ENCODE peak calls at places on chromosome 5, in ten cellular contexts. One of them, this sample, is unnamed. For H3K27me3, the result is how much of the 10 kb centered on the place peaks cover.

GRCh38 chr5:177553671-177554429 is 513 bp downstream of the FAM193B start:
- DNase-seq in endothelial cell of umbilical vein: peak
- DNase-seq in transverse colon: peak
- DNase-seq in CD8-positive, alpha-beta T cell: peak
- DNase-seq in HepG2: no peak
- DNase-seq in left ventricle myocardium inferior: peak
- DNase-seq in iPS DF 6.9: no peak
- DNase-seq in MG63: peak
- DNase-seq in PC-9: peak
- DNase-seq in GM23338: peak
- DNase-seq in this sample: peak

GRCh38 chr5:56161927-56162326 is 71.2 kb downstream of the ANKRD55 start:
- DNase-seq in endothelial cell of umbilical vein: no peak
- DNase-seq in HepG2: no peak
- DNase-seq in CD8-positive, alpha-beta T cell: no peak
- DNase-seq in iPS DF 6.9: no peak
- DNase-seq in MG63: no peak
- DNase-seq in transverse colon: no peak
- DNase-seq in PC-9: no peak
- DNase-seq in left ventricle myocardium inferior: no peak
- DNase-seq in GM23338: no peak
- DNase-seq in this sample: no peak

GRCh38 chr5:138029944-138030343 is 2.9 kb downstream of the FAM13B start:
- DNase-seq in CD8-positive, alpha-beta T cell: no peak
- DNase-seq in iPS DF 6.9: no peak
- DNase-seq in left ventricle myocardium inferior: no peak
- DNase-seq in GM23338: no peak
- DNase-seq in PC-9: no peak
- DNase-seq in HepG2: no peak
- DNase-seq in transverse colon: no peak
- DNase-seq in MG63: no peak
- DNase-seq in endothelial cell of umbilical vein: no peak
- DNase-seq in this sample: no peak

GRCh38 chr5:169694221-169694620 is 57.1 kb downstream of the DOCK2 start:
- DNase-seq in GM23338: no peak
- DNase-seq in MG63: peak
- DNase-seq in transverse colon: no peak
- DNase-seq in endothelial cell of umbilical vein: no peak
- DNase-seq in iPS DF 6.9: no peak
- DNase-seq in HepG2: no peak
- DNase-seq in CD8-positive, alpha-beta T cell: no peak
- DNase-seq in left ventricle myocardium inferior: no peak
- DNase-seq in PC-9: no peak
- DNase-seq in this sample: no peak

GRCh38 chr5:122515709-122516431 is 203.8 kb downstream of the SNCAIP start:
- DNase-seq in PC-9: peak
- DNase-seq in CD8-positive, alpha-beta T cell: no peak
- DNase-seq in endothelial cell of umbilical vein: peak
- DNase-seq in transverse colon: peak
- DNase-seq in iPS DF 6.9: peak
- DNase-seq in GM23338: peak
- DNase-seq in MG63: peak
- DNase-seq in left ventricle myocardium inferior: no peak
- DNase-seq in HepG2: peak
- DNase-seq in this sample: peak

GRCh38 chr5:157865844-157866243 is 6.9 kb upstream of the CLINT1 start:
- DNase-seq in PC-9: no peak
- DNase-seq in transverse colon: no peak
- DNase-seq in endothelial cell of umbilical vein: no peak
- DNase-seq in iPS DF 6.9: no peak
- DNase-seq in HepG2: peak
- DNase-seq in MG63: no peak
- DNase-seq in left ventricle myocardium inferior: no peak
- DNase-seq in GM23338: no peak
- DNase-seq in CD8-positive, alpha-beta T cell: no peak
- DNase-seq in this sample: no peak

GRCh38 chr5:39570418-39571027 is 145.7 kb upstream of the DAB2 start:
- DNase-seq in left ventricle myocardium inferior: no peak
- DNase-seq in PC-9: no peak
- DNase-seq in transverse colon: no peak
- DNase-seq in CD8-positive, alpha-beta T cell: no peak
- DNase-seq in GM23338: peak
- DNase-seq in endothelial cell of umbilical vein: peak
- DNase-seq in MG63: no peak
- DNase-seq in iPS DF 6.9: no peak
- DNase-seq in HepG2: peak
- DNase-seq in this sample: peak

GRCh38 chr5:1792842-1793266 is 6.8 kb downstream of the MRPL36 start:
- DNase-seq in PC-9: no peak
- DNase-seq in left ventricle myocardium inferior: no peak
- DNase-seq in iPS DF 6.9: no peak
- DNase-seq in CD8-positive, alpha-beta T cell: peak
- DNase-seq in GM23338: no peak
- DNase-seq in endothelial cell of umbilical vein: peak
- DNase-seq in HepG2: no peak
- DNase-seq in transverse colon: peak
- DNase-seq in MG63: peak
- DNase-seq in this sample: no peak

GRCh38 chr5:167820266-167820988 is 471.0 kb upstream of the WWC1 start:
- DNase-seq in CD8-positive, alpha-beta T cell: no peak
- DNase-seq in GM23338: no peak
- DNase-seq in endothelial cell of umbilical vein: no peak
- DNase-seq in iPS DF 6.9: no peak
- DNase-seq in transverse colon: no peak
- DNase-seq in MG63: no peak
- DNase-seq in HepG2: no peak
- DNase-seq in PC-9: no peak
- DNase-seq in left ventricle myocardium inferior: no peak
- DNase-seq in this sample: no peak

GRCh38 chr5:135140805-135141204 is 106.8 kb upstream of the PITX1 start:
- DNase-seq in left ventricle myocardium inferior: no peak
- DNase-seq in PC-9: peak
- DNase-seq in transverse colon: peak
- DNase-seq in iPS DF 6.9: no peak
- DNase-seq in HepG2: no peak
- DNase-seq in CD8-positive, alpha-beta T cell: no peak
- DNase-seq in GM23338: no peak
- DNase-seq in MG63: peak
- DNase-seq in endothelial cell of umbilical vein: no peak
- DNase-seq in this sample: no peak

GRCh38 chr5:143002459-143003327 is 232.5 kb downstream of the ARHGAP26 start:
- DNase-seq in PC-9: no peak
- DNase-seq in transverse colon: peak
- DNase-seq in MG63: peak
- DNase-seq in left ventricle myocardium inferior: no peak
- DNase-seq in iPS DF 6.9: no peak
- DNase-seq in CD8-positive, alpha-beta T cell: peak
- DNase-seq in HepG2: no peak
- DNase-seq in endothelial cell of umbilical vein: peak
- DNase-seq in GM23338: peak
- DNase-seq in this sample: peak

GRCh38 chr5:165783024-165783423 is 2277.6 kb downstream of the MAT2B start:
- DNase-seq in PC-9: no peak
- DNase-seq in transverse colon: no peak
- DNase-seq in CD8-positive, alpha-beta T cell: no peak
- DNase-seq in MG63: peak
- DNase-seq in endothelial cell of umbilical vein: no peak
- DNase-seq in HepG2: no peak
- DNase-seq in GM23338: no peak
- DNase-seq in left ventricle myocardium inferior: no peak
- DNase-seq in iPS DF 6.9: no peak
- DNase-seq in this sample: no peak

GRCh38 chr5:171924493-171925122 is 81.8 kb downstream of the FBXW11 start:
- DNase-seq in CD8-positive, alpha-beta T cell: no peak
- DNase-seq in left ventricle myocardium inferior: no peak
- DNase-seq in endothelial cell of umbilical vein: no peak
- DNase-seq in HepG2: no peak
- DNase-seq in transverse colon: no peak
- DNase-seq in MG63: peak
- DNase-seq in iPS DF 6.9: no peak
- DNase-seq in PC-9: no peak
- DNase-seq in GM23338: peak
- DNase-seq in this sample: peak
- H3K4me3 ChIP-seq in CD8-positive, alpha-beta T cell: no peak
- H3K4me3 ChIP-seq in left ventricle myocardium inferior: no peak
- H3K4me3 ChIP-seq in endothelial cell of umbilical vein: no peak
- H3K4me3 ChIP-seq in HepG2: no peak
- H3K4me3 ChIP-seq in transverse colon: no peak
- H3K4me3 ChIP-seq in MG63: no peak
- H3K4me3 ChIP-seq in iPS DF 6.9: no peak
- H3K4me3 ChIP-seq in PC-9: no peak
- H3K4me3 ChIP-seq in GM23338: no peak
- H3K4me3 ChIP-seq in this sample: no peak

DNA sequence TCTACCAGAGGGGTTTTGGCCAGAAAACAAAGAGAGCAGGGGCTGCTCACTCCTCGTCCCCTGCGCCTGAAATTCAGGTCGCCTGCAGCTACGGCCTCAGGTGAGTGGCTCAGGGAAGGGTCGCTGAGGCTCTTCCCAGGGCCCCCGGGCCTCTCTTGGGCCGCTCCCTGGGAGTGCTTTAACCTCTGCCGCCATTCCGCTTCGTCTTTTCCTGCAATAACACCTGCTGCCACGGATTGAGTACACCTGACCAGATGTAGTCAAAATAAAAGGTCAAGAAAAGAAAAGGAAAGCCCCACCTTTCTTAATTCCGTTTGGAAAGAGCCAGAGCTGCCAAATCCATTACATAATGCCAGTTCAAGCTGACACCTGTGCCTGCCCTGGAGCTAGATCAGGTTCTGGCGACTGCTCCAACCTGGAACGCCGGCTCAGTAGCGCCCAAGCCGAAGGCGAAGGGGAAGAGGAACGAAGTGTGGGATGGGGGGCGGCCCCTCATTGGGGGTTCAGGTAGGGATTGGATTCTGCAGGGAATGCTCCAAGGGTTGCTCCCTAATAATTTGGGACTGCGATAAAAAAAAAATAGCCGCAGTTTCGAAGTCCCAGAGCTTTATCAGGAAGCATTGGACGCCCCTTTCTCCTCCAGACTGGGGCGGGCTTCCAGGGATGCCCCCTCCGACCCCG is 193.9 kb downstream of the MEF2C start:
- DNase-seq in endothelial cell of umbilical vein: no peak
- DNase-seq in CD8-positive, alpha-beta T cell: no peak
- DNase-seq in HepG2: no peak
- DNase-seq in GM23338: peak
- DNase-seq in left ventricle myocardium inferior: no peak
- DNase-seq in MG63: no peak
- DNase-seq in iPS DF 6.9: no peak
- DNase-seq in PC-9: no peak
- DNase-seq in transverse colon: no peak
- DNase-seq in this sample: peak
- H3K27me3 ChIP-seq in endothelial cell of umbilical vein: half or more
- H3K27me3 ChIP-seq in CD8-positive, alpha-beta T cell: half or more
- H3K27me3 ChIP-seq in HepG2: under half
- H3K27me3 ChIP-seq in GM23338: half or more
- H3K27me3 ChIP-seq in left ventricle myocardium inferior: half or more
- H3K27me3 ChIP-seq in MG63: half or more
- H3K27me3 ChIP-seq in iPS DF 6.9: half or more
- H3K27me3 ChIP-seq in PC-9: under half
- H3K27me3 ChIP-seq in transverse colon: half or more
- H3K27me3 ChIP-seq in this sample: half or more

DNA sequence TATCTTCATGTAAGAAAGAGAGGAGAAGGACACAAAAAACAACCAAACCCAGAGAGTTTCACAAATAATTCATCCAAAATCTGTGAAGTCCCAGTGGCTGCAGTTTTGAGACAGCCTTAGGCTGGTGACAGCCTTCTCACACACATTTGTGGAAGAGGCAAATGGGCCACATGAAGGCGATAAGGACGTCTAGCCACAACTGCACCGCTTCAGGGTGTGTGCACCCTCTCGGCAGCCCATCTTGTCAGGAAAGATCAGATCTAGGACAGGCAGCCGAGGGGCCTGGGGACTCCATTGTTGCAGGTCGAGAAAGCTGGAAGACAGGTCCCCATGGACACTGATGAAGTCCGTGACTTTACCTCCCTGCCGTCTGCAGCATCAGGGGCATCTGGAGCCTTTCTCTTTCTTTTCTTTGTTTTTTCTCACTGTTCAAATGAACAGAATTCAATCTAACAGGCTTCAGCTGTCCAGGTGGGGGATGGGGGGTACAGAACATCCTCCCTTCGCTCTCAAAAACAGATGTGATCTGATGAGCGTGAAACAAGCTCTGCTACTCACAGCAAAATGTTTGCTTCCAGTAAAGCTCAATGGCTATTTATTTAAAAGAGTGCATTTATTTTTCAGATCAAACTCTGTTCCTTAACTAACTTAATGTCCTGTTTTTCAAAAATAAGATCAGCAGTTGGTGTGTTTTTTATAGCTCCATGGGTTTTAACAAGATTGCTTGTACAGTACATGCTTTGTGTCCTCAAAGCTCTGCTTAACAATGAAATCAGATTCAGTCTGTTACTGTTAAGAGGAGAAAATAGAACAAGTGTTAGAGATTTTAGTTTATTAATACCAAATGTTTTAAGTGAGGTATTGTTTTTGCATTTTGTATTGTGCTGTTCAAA is 111.9 kb upstream of the OTULINL start:
- DNase-seq in PC-9: no peak
- DNase-seq in GM23338: no peak
- DNase-seq in HepG2: no peak
- DNase-seq in MG63: no peak
- DNase-seq in transverse colon: no peak
- DNase-seq in CD8-positive, alpha-beta T cell: no peak
- DNase-seq in left ventricle myocardium inferior: no peak
- DNase-seq in iPS DF 6.9: no peak
- DNase-seq in endothelial cell of umbilical vein: no peak
- DNase-seq in this sample: no peak
- H3K4me3 ChIP-seq in PC-9: no peak
- H3K4me3 ChIP-seq in GM23338: no peak
- H3K4me3 ChIP-seq in HepG2: no peak
- H3K4me3 ChIP-seq in MG63: no peak
- H3K4me3 ChIP-seq in transverse colon: no peak
- H3K4me3 ChIP-seq in CD8-positive, alpha-beta T cell: no peak
- H3K4me3 ChIP-seq in left ventricle myocardium inferior: no peak
- H3K4me3 ChIP-seq in iPS DF 6.9: no peak
- H3K4me3 ChIP-seq in endothelial cell of umbilical vein: no peak
- H3K4me3 ChIP-seq in this sample: no peak

GRCh38 chr5:38249812-38250211 is 8.5 kb upstream of the EGFLAM start:
- DNase-seq in MG63: no peak
- DNase-seq in CD8-positive, alpha-beta T cell: no peak
- DNase-seq in left ventricle myocardium inferior: no peak
- DNase-seq in endothelial cell of umbilical vein: no peak
- DNase-seq in transverse colon: no peak
- DNase-seq in PC-9: no peak
- DNase-seq in HepG2: no peak
- DNase-seq in GM23338: no peak
- DNase-seq in iPS DF 6.9: no peak
- DNase-seq in this sample: no peak
- H3K27me3 ChIP-seq in MG63: under half
- H3K27me3 ChIP-seq in CD8-positive, alpha-beta T cell: under half
- H3K27me3 ChIP-seq in left ventricle myocardium inferior: half or more
- H3K27me3 ChIP-seq in endothelial cell of umbilical vein: under half
- H3K27me3 ChIP-seq in transverse colon: under half
- H3K27me3 ChIP-seq in PC-9: half or more
- H3K27me3 ChIP-seq in HepG2: under half
- H3K27me3 ChIP-seq in GM23338: under half
- H3K27me3 ChIP-seq in iPS DF 6.9: under half
- H3K27me3 ChIP-seq in this sample: under half

This sample was measured in H7.